ENCODE peak calls at places on chromosomes 11 and 22, in six cellular contexts. One of them, this sample, is unnamed.

GRCh38 chr11:13308704-13309103 is 31.1 kb downstream of the BMAL1 start:
- DNase-seq in K562: no peak
- DNase-seq in A549: no peak
- DNase-seq in WTC11: no peak
- DNase-seq in endothelial cell of umbilical vein: no peak
- DNase-seq in H1: no peak
- DNase-seq in this sample: no peak

GRCh38 chr11:36449566-36450390 is 60.3 kb downstream of the TRAF6 start:
- DNase-seq in K562: no peak
- DNase-seq in A549: no peak
- DNase-seq in WTC11: no peak
- DNase-seq in endothelial cell of umbilical vein: no peak
- DNase-seq in H1: no peak
- DNase-seq in this sample: no peak

GRCh38 chr11:120272303-120272702 is 32.4 kb downstream of the POU2F3 start:
- DNase-seq in K562: no peak
- DNase-seq in A549: no peak
- DNase-seq in WTC11: no peak
- DNase-seq in endothelial cell of umbilical vein: peak
- DNase-seq in H1: no peak
- DNase-seq in this sample: no peak

GRCh38 chr11:15027011-15027410 is 46.4 kb upstream of the CALCB start:
- DNase-seq in K562: no peak
- DNase-seq in A549: no peak
- DNase-seq in WTC11: no peak
- DNase-seq in endothelial cell of umbilical vein: no peak
- DNase-seq in H1: no peak
- DNase-seq in this sample: no peak

GRCh38 chr22:29475550-29475949 is 4.5 kb upstream of the NEFH start:
- DNase-seq in K562: no peak
- DNase-seq in A549: no peak
- DNase-seq in WTC11: no peak
- DNase-seq in endothelial cell of umbilical vein: no peak
- DNase-seq in H1: no peak
- DNase-seq in this sample: no peak

GRCh38 chr11:8531982-8532381 is 62.0 kb downstream of the STK33 start:
- DNase-seq in K562: no peak
- DNase-seq in A549: no peak
- DNase-seq in WTC11: no peak
- DNase-seq in endothelial cell of umbilical vein: no peak
- DNase-seq in H1: no peak
- DNase-seq in this sample: no peak

GRCh38 chr11:46948378-46949131 is 12.0 kb downstream of the CSTPP1 start:
- DNase-seq in K562: no peak
- DNase-seq in A549: no peak
- DNase-seq in WTC11: no peak
- DNase-seq in endothelial cell of umbilical vein: peak
- DNase-seq in H1: no peak
- DNase-seq in this sample: no peak

GRCh38 chr11:44528581-44528980 is 36.9 kb upstream of the CD82 start:
- DNase-seq in K562: no peak
- DNase-seq in A549: no peak
- DNase-seq in WTC11: no peak
- DNase-seq in endothelial cell of umbilical vein: no peak
- DNase-seq in H1: no peak
- DNase-seq in this sample: no peak

GRCh38 chr11:15507592-15507991 is 392.9 kb downstream of the INSC start:
- DNase-seq in K562: no peak
- DNase-seq in A549: no peak
- DNase-seq in WTC11: no peak
- DNase-seq in endothelial cell of umbilical vein: no peak
- DNase-seq in H1: no peak
- DNase-seq in this sample: no peak

GRCh38 chr22:40196628-40197027 is 18.9 kb downstream of the TNRC6B start:
- DNase-seq in K562: no peak
- DNase-seq in A549: peak
- DNase-seq in WTC11: no peak
- DNase-seq in endothelial cell of umbilical vein: peak
- DNase-seq in H1: no peak
- DNase-seq in this sample: no peak

GRCh38 chr22:41770715-41771452 is 29.6 kb upstream of the CCDC134 start:
- DNase-seq in K562: no peak
- DNase-seq in A549: no peak
- DNase-seq in WTC11: no peak
- DNase-seq in endothelial cell of umbilical vein: no peak
- DNase-seq in H1: no peak
- DNase-seq in this sample: no peak

GRCh38 chr11:2796091-2796490 is 89.5 kb downstream of the CDKN1C start:
- DNase-seq in K562: no peak
- DNase-seq in A549: no peak
- DNase-seq in WTC11: peak
- DNase-seq in endothelial cell of umbilical vein: no peak
- DNase-seq in H1: peak
- DNase-seq in this sample: no peak

GRCh38 chr11:16184588-16184987 is 171.8 kb downstream of the SOX6 start:
- DNase-seq in K562: no peak
- DNase-seq in A549: peak
- DNase-seq in WTC11: no peak
- DNase-seq in endothelial cell of umbilical vein: peak
- DNase-seq in H1: no peak
- DNase-seq in this sample: peak

GRCh38 chr11:1167751-1168231 is 10.0 kb downstream of the MUC5AC start:
- DNase-seq in K562: no peak
- DNase-seq in A549: no peak
- DNase-seq in WTC11: no peak
- DNase-seq in endothelial cell of umbilical vein: no peak
- DNase-seq in H1: no peak
- DNase-seq in this sample: no peak

GRCh38 chr11:64844330-64845124 is at the start of gene CDC42BPG:
- DNase-seq in K562: peak
- DNase-seq in A549: peak
- DNase-seq in WTC11: peak
- DNase-seq in endothelial cell of umbilical vein: peak
- DNase-seq in H1: peak
- DNase-seq in this sample: peak

GRCh38 chr11:62122076-62122475 is 1.7 kb upstream of the INCENP start:
- DNase-seq in K562: peak
- DNase-seq in A549: peak
- DNase-seq in WTC11: peak
- DNase-seq in endothelial cell of umbilical vein: no peak
- DNase-seq in H1: no peak
- DNase-seq in this sample: peak

GRCh38 chr22:39727541-39727940 is 157.0 kb downstream of the CACNA1I start:
- DNase-seq in K562: no peak
- DNase-seq in A549: peak
- DNase-seq in WTC11: no peak
- DNase-seq in endothelial cell of umbilical vein: no peak
- DNase-seq in H1: peak
- DNase-seq in this sample: no peak

GRCh38 chr11:2208691-2209369 is 37.2 kb upstream of the TH start:
- DNase-seq in K562: no peak
- DNase-seq in A549: no peak
- DNase-seq in WTC11: no peak
- DNase-seq in endothelial cell of umbilical vein: no peak
- DNase-seq in H1: peak
- DNase-seq in this sample: peak

GRCh38 chr11:17747131-17747955 is 12.8 kb downstream of the KCNC1 start:
- DNase-seq in K562: no peak
- DNase-seq in A549: no peak
- DNase-seq in WTC11: no peak
- DNase-seq in endothelial cell of umbilical vein: no peak
- DNase-seq in H1: no peak
- DNase-seq in this sample: no peak

GRCh38 chr22:46696614-46697013 is 41.4 kb downstream of the CERK start:
- DNase-seq in K562: no peak
- DNase-seq in A549: no peak
- DNase-seq in WTC11: no peak
- DNase-seq in endothelial cell of umbilical vein: no peak
- DNase-seq in H1: no peak
- DNase-seq in this sample: no peak

GRCh38 chr11:6612008-6612815 is at the start of gene TAF10:
- DNase-seq in K562: peak
- DNase-seq in A549: peak
- DNase-seq in WTC11: peak
- DNase-seq in endothelial cell of umbilical vein: peak
- DNase-seq in H1: peak
- DNase-seq in this sample: peak

GRCh38 chr11:117425679-117426296 is 98.1 kb downstream of the CEP164 start:
- DNase-seq in K562: no peak
- DNase-seq in A549: no peak
- DNase-seq in WTC11: no peak
- DNase-seq in endothelial cell of umbilical vein: no peak
- DNase-seq in H1: no peak
- DNase-seq in this sample: no peak

GRCh38 chr11:117423046-117423575 is 95.5 kb downstream of the CEP164 start:
- DNase-seq in K562: no peak
- DNase-seq in A549: no peak
- DNase-seq in WTC11: no peak
- DNase-seq in endothelial cell of umbilical vein: no peak
- DNase-seq in H1: no peak
- DNase-seq in this sample: no peak

GRCh38 chr11:117426297-117426685 is 98.6 kb downstream of the CEP164 start:
- DNase-seq in K562: peak
- DNase-seq in A549: peak
- DNase-seq in WTC11: peak
- DNase-seq in endothelial cell of umbilical vein: peak
- DNase-seq in H1: peak
- DNase-seq in this sample: peak

GRCh38 chr11:117426941-117427340 is 99.3 kb downstream of the CEP164 start:
- DNase-seq in K562: no peak
- DNase-seq in A549: no peak
- DNase-seq in WTC11: no peak
- DNase-seq in endothelial cell of umbilical vein: no peak
- DNase-seq in H1: no peak
- DNase-seq in this sample: no peak

DNA sequence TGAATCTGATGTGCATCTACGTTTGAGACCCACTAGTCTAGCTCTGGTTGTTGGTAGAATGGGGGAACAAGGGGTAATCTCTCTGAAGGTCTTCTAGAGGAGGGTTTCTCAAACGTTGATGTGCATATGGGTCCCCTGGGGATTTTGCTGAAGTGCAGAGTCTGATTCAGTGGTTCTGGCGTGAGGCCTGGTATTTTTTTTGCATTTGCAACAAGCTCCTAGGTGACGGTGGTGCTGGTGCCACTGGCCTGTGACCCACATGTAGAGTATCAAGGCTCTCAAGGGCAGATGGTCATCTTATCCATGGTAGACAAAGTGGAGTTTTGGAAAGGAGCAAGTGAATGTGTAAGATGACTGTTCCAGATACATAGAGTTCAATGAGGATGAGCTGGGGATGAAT is 97.1 kb downstream of the CEP164 start:
- DNase-seq in K562: no peak
- DNase-seq in A549: no peak
- DNase-seq in WTC11: no peak
- DNase-seq in endothelial cell of umbilical vein: no peak
- DNase-seq in H1: no peak
- DNase-seq in this sample: no peak
- TF ChIP-seq JUN in K562: no peak
- TF ChIP-seq JUN in A549: no peak
- TF ChIP-seq JUN in WTC11: no peak
- TF ChIP-seq JUN in endothelial cell of umbilical vein: no peak
- TF ChIP-seq JUN in H1: no peak
- TF ChIP-seq JUN in this sample: no peak

GRCh38 chr11:126655807-126656128 is 300.3 kb downstream of the ST3GAL4 start:
- DNase-seq in K562: no peak
- DNase-seq in A549: no peak
- DNase-seq in WTC11: no peak
- DNase-seq in endothelial cell of umbilical vein: no peak
- DNase-seq in H1: no peak
- DNase-seq in this sample: no peak
- TF ChIP-seq JUN in K562: no peak
- TF ChIP-seq JUN in A549: no peak
- TF ChIP-seq JUN in WTC11: no peak
- TF ChIP-seq JUN in endothelial cell of umbilical vein: no peak
- TF ChIP-seq JUN in H1: no peak
- TF ChIP-seq JUN in this sample: no peak

GRCh38 chr11:111045408-111045806 is 200.1 kb upstream of the POU2AF2 start:
- DNase-seq in K562: no peak
- DNase-seq in A549: no peak
- DNase-seq in WTC11: no peak
- DNase-seq in endothelial cell of umbilical vein: no peak
- DNase-seq in H1: no peak
- DNase-seq in this sample: no peak

GRCh38 chr11:111044751-111045407 is 200.6 kb upstream of the POU2AF2 start:
- DNase-seq in K562: no peak
- DNase-seq in A549: no peak
- DNase-seq in WTC11: no peak
- DNase-seq in endothelial cell of umbilical vein: no peak
- DNase-seq in H1: no peak
- DNase-seq in this sample: no peak

GRCh38 chr11:111047376-111047775 is 198.1 kb upstream of the POU2AF2 start:
- DNase-seq in K562: no peak
- DNase-seq in A549: no peak
- DNase-seq in WTC11: peak
- DNase-seq in endothelial cell of umbilical vein: no peak
- DNase-seq in H1: peak
- DNase-seq in this sample: no peak

GRCh38 chr11:111046291-111046690 is 199.2 kb upstream of the POU2AF2 start:
- DNase-seq in K562: no peak
- DNase-seq in A549: no peak
- DNase-seq in WTC11: no peak
- DNase-seq in endothelial cell of umbilical vein: no peak
- DNase-seq in H1: no peak
- DNase-seq in this sample: no peak

GRCh38 chr11:111045874-111046273 is 199.7 kb upstream of the POU2AF2 start:
- DNase-seq in K562: no peak
- DNase-seq in A549: no peak
- DNase-seq in WTC11: no peak
- DNase-seq in endothelial cell of umbilical vein: no peak
- DNase-seq in H1: no peak
- DNase-seq in this sample: no peak
- TF ChIP-seq JUN in K562: no peak
- TF ChIP-seq JUN in A549: no peak
- TF ChIP-seq JUN in WTC11: no peak
- TF ChIP-seq JUN in endothelial cell of umbilical vein: no peak
- TF ChIP-seq JUN in H1: no peak
- TF ChIP-seq JUN in this sample: no peak

GRCh38 chr11:74326665-74327064 is 15.2 kb upstream of the P4HA3 start:
- DNase-seq in K562: no peak
- DNase-seq in A549: no peak
- DNase-seq in WTC11: no peak
- DNase-seq in endothelial cell of umbilical vein: peak
- DNase-seq in H1: no peak
- DNase-seq in this sample: no peak

GRCh38 chr11:74321487-74322188 is 10.2 kb upstream of the P4HA3 start:
- DNase-seq in K562: peak
- DNase-seq in A549: no peak
- DNase-seq in WTC11: peak
- DNase-seq in endothelial cell of umbilical vein: peak
- DNase-seq in H1: peak
- DNase-seq in this sample: peak

GRCh38 chr11:74327076-74327475 is 15.6 kb upstream of the P4HA3 start:
- DNase-seq in K562: no peak
- DNase-seq in A549: no peak
- DNase-seq in WTC11: no peak
- DNase-seq in endothelial cell of umbilical vein: peak
- DNase-seq in H1: no peak
- DNase-seq in this sample: no peak

GRCh38 chr11:74322667-74323066 is 11.2 kb upstream of the P4HA3 start:
- DNase-seq in K562: no peak
- DNase-seq in A549: no peak
- DNase-seq in WTC11: no peak
- DNase-seq in endothelial cell of umbilical vein: no peak
- DNase-seq in H1: no peak
- DNase-seq in this sample: no peak

GRCh38 chr11:74325649-74326645 is 14.5 kb upstream of the P4HA3 start:
- DNase-seq in K562: no peak
- DNase-seq in A549: no peak
- DNase-seq in WTC11: no peak
- DNase-seq in endothelial cell of umbilical vein: peak
- DNase-seq in H1: no peak
- DNase-seq in this sample: no peak
- TF ChIP-seq JUN in K562: no peak
- TF ChIP-seq JUN in A549: no peak
- TF ChIP-seq JUN in WTC11: no peak
- TF ChIP-seq JUN in endothelial cell of umbilical vein: no peak
- TF ChIP-seq JUN in H1: no peak
- TF ChIP-seq JUN in this sample: no peak

This sample was measured in HepG2.